ENCODE peak calls at places on chromosomes 2 and 18, in four cellular contexts. Q is HCT116, G is K562, I is HepG2. P is an unnamed sample. For H3K4me1, the result is how much of the 10 kb centered on the place peaks cover.

GRCh38 chr2:33144243-33144642 is 197.5 kb downstream of the LTBP1 start:
- DNase-seq in Q (no peak), G (no peak), I (no peak), P (no peak)

GRCh38 chr2:127455566-127456493 is 37.6 kb downstream of the PROC start:
- DNase-seq in Q (no peak), G (no peak), I (peak), P (no peak)

GRCh38 chr2:119283873-119284331 is 60.3 kb downstream of the STEAP3 start:
- DNase-seq in I (no peak), Q (no peak), G (no peak), P (no peak)

GRCh38 chr2:70141754-70142589 is 48.8 kb downstream of the C2orf42 start:
- DNase-seq in Q (peak), G (peak), I (peak), P (no peak)

GRCh38 chr18:9792565-9793226 is 84.6 kb downstream of the RAB31 start:
- DNase-seq in G (peak), Q (no peak), I (peak), P (no peak)

GRCh38 chr2:110104025-110104771 is 11.4 kb downstream of the MALL start:
- DNase-seq in Q (no peak), G (no peak), I (no peak), P (no peak)

GRCh38 chr18:41464278-41464677 is 490.8 kb upstream of the PIK3C3 start:
- DNase-seq in I (no peak), G (no peak), Q (no peak), P (no peak)

GRCh38 chr18:54267688-54268087 is 1.6 kb upstream of the POLI start:
- DNase-seq in G (no peak), I (no peak), Q (no peak), P (no peak)

GRCh38 chr2:217948341-217948791 is 54.4 kb downstream of the TNS1 start:
- DNase-seq in I (no peak), G (no peak), Q (no peak), P (no peak)

DNA sequence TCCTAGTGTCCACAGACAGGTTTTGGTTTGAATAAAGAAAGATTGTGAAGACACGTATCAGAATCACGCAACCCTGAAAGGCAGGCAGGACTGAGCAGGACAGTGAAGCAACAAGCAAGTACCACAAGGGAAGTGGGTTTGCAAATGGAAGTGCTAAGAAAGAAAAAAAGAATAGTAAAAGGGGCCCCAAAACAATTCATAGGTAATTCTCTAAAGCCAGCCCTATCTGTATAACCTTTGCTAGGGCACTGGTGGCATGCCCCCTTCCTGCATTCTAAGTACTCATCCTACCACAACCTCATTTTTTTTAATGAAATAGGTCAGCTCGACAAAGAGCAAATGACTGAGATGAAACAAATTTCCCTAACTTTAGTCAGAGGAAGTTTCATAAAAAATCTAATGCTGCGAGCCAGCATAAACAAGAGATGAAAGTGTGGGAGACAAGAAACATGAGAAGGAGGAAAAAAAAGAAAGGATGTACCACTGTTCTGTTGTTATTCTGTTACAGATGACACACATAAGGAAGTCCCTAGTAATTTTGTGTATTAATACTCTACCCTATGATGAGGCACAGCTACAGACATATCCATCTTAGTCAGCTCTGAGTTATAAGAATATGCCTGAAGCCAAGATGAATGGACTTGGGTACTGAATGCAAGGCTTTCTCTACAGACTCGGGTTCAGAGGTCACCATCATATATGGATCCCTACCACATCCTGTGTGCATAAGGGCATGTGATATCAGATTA is 32.2 kb downstream of the IKZF2 start:
- DNase-seq in Q (no peak), G (no peak), I (no peak), P (no peak)
- TF ChIP-seq TCF7L2 in Q (no peak), G (no peak), I (no peak), P (no peak)

GRCh38 chr2:177261115-177261779 is 3.3 kb downstream of the NFE2L2 start:
- DNase-seq in G (no peak), I (no peak), Q (no peak), P (no peak)

GRCh38 chr2:177263451-177264208 is 897 bp downstream of the NFE2L2 start:
- DNase-seq in G (peak), I (peak), Q (peak), P (peak)

GRCh38 chr2:177262137-177262536 is 2.4 kb downstream of the NFE2L2 start:
- DNase-seq in Q (no peak), G (no peak), I (no peak), P (no peak)

GRCh38 chr2:177264209-177264538 is 353 bp downstream of the NFE2L2 start:
- DNase-seq in I (no peak), G (peak), Q (no peak), P (no peak)

DNA sequence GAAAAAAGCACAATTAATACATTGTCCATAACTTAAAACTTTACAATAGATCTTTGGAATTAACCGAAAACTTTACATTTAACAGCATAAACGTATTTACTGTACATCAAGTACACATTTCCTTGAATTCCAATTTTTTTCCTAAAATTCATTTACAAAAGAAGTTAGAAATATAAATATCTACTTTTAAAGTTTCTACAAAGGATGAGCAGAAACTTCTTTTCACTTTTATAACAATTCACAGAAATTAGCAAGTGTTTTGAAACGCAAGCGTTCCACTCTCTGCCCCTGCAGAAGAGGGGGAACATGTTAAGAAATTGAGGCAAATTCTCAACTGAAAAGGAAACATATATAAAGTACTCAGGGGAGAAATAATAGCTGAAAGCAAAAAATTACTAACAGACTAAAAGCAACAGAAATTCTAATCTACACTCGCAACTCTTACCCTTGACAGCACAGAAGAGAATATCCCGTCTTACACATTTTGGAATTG is 1.5 kb downstream of the NFE2L2 start:
- DNase-seq in I (no peak), Q (no peak), G (no peak), P (no peak)
- H3K4me1 ChIP-seq in I (half or more), Q (half or more), G (under half), P (under half)

GRCh38 chr2:198465970-198466369 is 661.6 kb downstream of the PLCL1 start:
- DNase-seq in G (no peak), I (no peak), Q (no peak), P (no peak)
- TF ChIP-seq TCF7L2 in G (no peak), I (no peak), Q (no peak), P (no peak)

GRCh38 chr2:60312618-60313017 is 240.8 kb downstream of the BCL11A start:
- DNase-seq in G (no peak), I (no peak), Q (no peak), P (no peak)
- H3K4me1 ChIP-seq in G (under half), I (under half), Q (under half), P (under half)